ENCODE peak calls at places on chromosome 9, in seven cellular contexts. N, U, Q, W, P, L and M are unnamed samples.

GRCh38 chr9:85960688-85961093 is 19.7 kb downstream of the NAA35 start:
- DNase-seq in N (peak), U (no peak), Q (no peak), W (no peak), P (no peak), L (no peak), M (no peak)

GRCh38 chr9:12774861-12775367 is at the start of gene LURAP1L:
- DNase-seq in N (peak), U (no peak), Q (peak), W (no peak), P (no peak), L (peak), M (peak)

GRCh38 chr9:18979367-18979766 is 53.6 kb downstream of the SAXO1 start:
- DNase-seq in N (peak), U (no peak), Q (no peak), W (no peak), P (no peak), L (peak), M (no peak)

GRCh38 chr9:88387035-88387732 is 1.1 kb upstream of the SPIN1 start:
- DNase-seq in N (peak), U (no peak), Q (peak), W (no peak), P (no peak), L (peak), M (peak)

GRCh38 chr9:9557804-9558334 is 1054.9 kb downstream of the PTPRD start:
- DNase-seq in N (no peak), U (no peak), Q (no peak), W (no peak), P (no peak), L (no peak), M (peak)

GRCh38 chr9:119159386-119159785 is 209.8 kb downstream of the BRINP1 start:
- DNase-seq in N (no peak), U (no peak), Q (no peak), W (no peak), P (no peak), L (no peak), M (no peak)

GRCh38 chr9:109721021-109721420 is 59.0 kb upstream of the PALM2AKAP2 start:
- DNase-seq in N (no peak), U (no peak), Q (no peak), W (no peak), P (no peak), L (no peak), M (no peak)

GRCh38 chr9:96080364-96080763 is 204.9 kb downstream of the ERCC6L2 start:
- DNase-seq in N (no peak), U (no peak), Q (no peak), W (no peak), P (no peak), L (peak), M (no peak)

GRCh38 chr9:100222674-100223073 is 123.6 kb downstream of the INVS start:
- DNase-seq in N (peak), U (no peak), Q (no peak), W (no peak), P (no peak), L (peak), M (no peak)

GRCh38 chr9:112051812-112052211 is 123.3 kb downstream of the SUSD1 start:
- DNase-seq in N (no peak), U (no peak), Q (no peak), W (no peak), P (no peak), L (peak), M (no peak)

GRCh38 chr9:96620832-96621269 is 1.2 kb upstream of the CDC14B start:
- DNase-seq in N (peak), U (no peak), Q (peak), W (no peak), P (no peak), L (no peak), M (no peak)

GRCh38 chr9:104794070-104794469 is 30.1 kb downstream of the NIPSNAP3B start:
- DNase-seq in N (no peak), U (no peak), Q (no peak), W (no peak), P (no peak), L (no peak), M (no peak)

GRCh38 chr9:21761309-21761901 is 41.0 kb upstream of the MTAP start:
- DNase-seq in N (no peak), U (no peak), Q (no peak), W (no peak), P (no peak), L (peak), M (no peak)

GRCh38 chr9:95147452-95147851 is 170.1 kb downstream of the FANCC start:
- DNase-seq in N (no peak), U (no peak), Q (no peak), W (no peak), P (no peak), L (no peak), M (no peak)

GRCh38 chr9:25602366-25603044 is 75.7 kb downstream of the TUSC1 start:
- DNase-seq in N (no peak), U (no peak), Q (no peak), W (no peak), P (no peak), L (no peak), M (no peak)

GRCh38 chr9:5846501-5846921 is 13.6 kb upstream of the ERMP1 start:
- DNase-seq in N (no peak), U (no peak), Q (no peak), W (no peak), P (no peak), L (peak), M (no peak)

GRCh38 chr9:107397076-107398049 is 92.2 kb downstream of the KLF4 start:
- DNase-seq in N (no peak), U (no peak), Q (no peak), W (no peak), P (no peak), L (peak), M (no peak)

GRCh38 chr9:2181794-2182193 is 166.6 kb downstream of the SMARCA2 start:
- DNase-seq in N (peak), U (no peak), Q (peak), W (no peak), P (no peak), L (no peak), M (peak)

GRCh38 chr9:2178034-2178734 is 163.0 kb downstream of the SMARCA2 start:
- DNase-seq in N (no peak), U (no peak), Q (no peak), W (no peak), P (no peak), L (no peak), M (no peak)

GRCh38 chr9:2180704-2181103 is 165.6 kb downstream of the SMARCA2 start:
- DNase-seq in N (no peak), U (no peak), Q (no peak), W (no peak), P (no peak), L (peak), M (no peak)

GRCh38 chr9:2180171-2180570 is 165.0 kb downstream of the SMARCA2 start:
- DNase-seq in N (no peak), U (no peak), Q (no peak), W (no peak), P (no peak), L (no peak), M (no peak)

DNA sequence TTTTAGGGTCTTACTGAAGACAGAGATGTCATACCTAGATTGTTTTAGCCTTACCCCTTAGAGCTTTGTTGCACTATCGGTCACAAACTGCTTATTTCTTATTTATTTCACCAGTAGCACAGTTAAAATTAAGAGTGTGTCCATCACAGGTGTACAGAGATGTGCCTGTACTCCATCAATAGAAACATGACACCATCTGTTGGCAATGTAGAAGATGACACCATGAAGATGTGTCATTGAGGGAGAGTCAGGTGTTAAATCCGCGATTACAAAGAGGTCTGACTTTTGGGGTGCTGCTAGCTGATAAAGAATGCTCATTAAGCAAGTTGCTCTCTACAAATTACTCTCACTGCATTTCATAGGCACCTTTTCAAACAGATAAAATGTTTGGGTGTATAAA is 164.4 kb downstream of the SMARCA2 start:
- DNase-seq in N (no peak), U (no peak), Q (no peak), W (no peak), P (no peak), L (no peak), M (no peak)
- H3K27ac ChIP-seq in N (no peak), U (no peak), Q (no peak), W (no peak), P (no peak), L (no peak), M (no peak)

DNA sequence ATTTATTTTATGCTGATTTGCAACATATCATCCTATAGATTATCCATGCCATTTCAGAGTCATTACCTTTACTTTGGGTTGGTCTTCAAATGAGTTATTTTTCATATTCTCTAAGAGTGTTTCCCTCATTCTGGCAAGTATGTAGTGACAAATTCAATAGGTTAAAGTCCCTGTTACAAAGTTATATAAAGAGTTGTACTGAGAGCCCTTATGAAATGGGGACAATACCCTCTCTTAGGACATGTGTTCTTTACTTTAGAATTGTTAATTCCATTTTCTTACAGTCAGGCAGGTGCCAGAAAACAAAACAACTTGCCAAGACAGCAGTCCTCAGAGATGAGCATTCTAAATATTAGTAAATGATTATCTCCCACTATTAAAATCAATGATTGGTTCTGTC is 6.0 kb downstream of the ALDH1A1 start:
- DNase-seq in N (no peak), U (no peak), Q (no peak), W (no peak), P (no peak), L (no peak), M (no peak)
- H3K27ac ChIP-seq in N (no peak), U (no peak), Q (no peak), W (no peak), P (peak), L (no peak), M (no peak)

DNA sequence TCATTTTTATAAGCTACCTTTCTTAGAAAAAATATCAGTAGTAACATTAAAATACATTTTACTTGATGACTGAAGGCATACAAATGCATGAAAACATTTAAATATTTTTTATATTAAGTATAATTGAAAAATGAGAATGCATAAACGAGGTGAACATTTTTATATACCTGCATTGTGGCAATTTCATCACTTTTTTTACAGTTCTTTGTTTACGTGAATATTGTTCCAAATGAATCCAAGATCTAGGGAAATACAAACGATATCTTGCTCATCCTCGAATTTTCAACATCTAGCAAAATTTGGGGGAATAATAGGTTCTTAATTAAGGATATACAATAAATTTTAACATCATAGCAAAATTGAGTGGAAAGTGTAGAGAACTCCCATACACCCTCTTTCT is 45.5 kb upstream of the ALDH1A1 start:
- DNase-seq in N (no peak), U (no peak), Q (no peak), W (no peak), P (no peak), L (no peak), M (no peak)
- H3K27ac ChIP-seq in N (no peak), U (no peak), Q (no peak), W (no peak), P (no peak), L (no peak), M (no peak)

GRCh38 chr9:137270929-137271695 is 6.4 kb upstream of the TOR4A start:
- DNase-seq in N (no peak), U (no peak), Q (no peak), W (peak), P (no peak), L (no peak), M (no peak)
- H3K27ac ChIP-seq in N (no peak), U (no peak), Q (peak), W (no peak), P (no peak), L (no peak), M (no peak)

DNA sequence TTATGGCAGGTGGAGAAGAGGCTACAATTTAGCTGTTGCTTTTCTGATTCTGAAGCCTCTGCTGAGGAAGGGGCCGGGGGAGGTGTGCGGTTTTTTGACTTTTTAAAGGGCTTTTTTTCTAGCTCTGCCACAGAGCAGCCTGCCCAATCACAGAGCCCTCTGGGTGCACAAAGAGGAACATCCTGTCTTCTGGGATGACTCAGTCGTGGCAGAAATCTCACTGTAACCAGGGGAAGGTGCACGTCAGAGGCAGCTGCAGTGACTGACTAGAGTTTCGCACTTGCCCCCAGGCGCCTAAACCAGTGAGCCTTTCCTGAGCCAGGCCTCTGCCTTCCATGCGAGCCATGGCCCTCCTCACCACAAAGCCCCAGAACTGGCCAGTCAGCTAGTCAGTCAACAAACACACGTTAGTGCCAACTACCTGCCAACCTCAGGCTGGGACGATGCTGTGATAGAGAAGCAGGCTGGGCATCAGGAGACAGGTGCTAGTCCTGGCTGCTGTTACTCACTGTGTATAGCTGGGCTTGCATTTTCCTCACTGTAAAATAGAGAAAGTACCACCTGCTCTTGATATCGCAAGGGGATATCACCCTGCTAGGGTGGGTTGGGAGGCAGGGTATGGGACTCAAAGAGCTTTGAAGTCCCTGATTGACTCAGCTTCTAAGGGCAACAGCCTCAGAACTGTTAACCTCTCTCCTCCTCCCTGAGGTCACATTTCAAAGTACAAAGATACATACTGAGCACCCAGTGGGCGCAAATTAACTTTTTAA is 2.2 kb downstream of the AKNA start:
- DNase-seq in N (peak), U (peak), Q (no peak), W (peak), P (peak), L (peak), M (no peak)
- H3K27ac ChIP-seq in N (peak), U (peak), Q (peak), W (peak), P (peak), L (peak), M (peak)

GRCh38 chr9:70835323-70835722 is 286.1 kb downstream of the TRPM3 start:
- DNase-seq in N (no peak), U (no peak), Q (no peak), W (no peak), P (no peak), L (peak), M (no peak)

DNA sequence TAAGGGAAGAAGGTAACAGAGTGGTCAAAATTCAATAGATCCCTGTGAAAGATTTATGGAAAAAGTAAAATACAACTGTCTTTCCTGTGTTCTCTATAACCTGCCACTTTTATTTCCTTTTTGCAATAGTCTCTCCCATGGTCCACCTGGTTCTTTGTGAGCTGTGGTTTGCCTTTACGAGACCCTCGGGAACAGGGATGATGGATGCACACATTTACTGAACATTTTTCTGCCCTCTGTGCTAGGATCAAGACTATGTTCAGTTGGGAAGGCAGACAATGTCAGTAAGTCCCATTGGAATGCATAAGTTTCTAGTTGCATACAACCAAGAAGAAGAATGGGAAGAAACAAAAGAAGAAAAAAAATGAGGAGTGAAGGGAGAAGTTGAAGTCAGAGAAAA is 281.2 kb downstream of the TRPM3 start:
- DNase-seq in N (no peak), U (no peak), Q (no peak), W (no peak), P (no peak), L (no peak), M (no peak)
- H3K27ac ChIP-seq in N (no peak), U (no peak), Q (no peak), W (no peak), P (no peak), L (no peak), M (no peak)

GRCh38 chr9:134490446-134490845 is 151.2 kb upstream of the COL5A1 start:
- DNase-seq in N (no peak), U (no peak), Q (no peak), W (no peak), P (no peak), L (no peak), M (no peak)

GRCh38 chr9:134488251-134488900 is 153.2 kb upstream of the COL5A1 start:
- DNase-seq in N (no peak), U (no peak), Q (no peak), W (no peak), P (peak), L (no peak), M (no peak)

GRCh38 chr9:134489621-134490380 is 151.8 kb upstream of the COL5A1 start:
- DNase-seq in N (no peak), U (no peak), Q (no peak), W (no peak), P (peak), L (no peak), M (no peak)

GRCh38 chr9:134487066-134487710 is 154.4 kb upstream of the COL5A1 start:
- DNase-seq in N (no peak), U (no peak), Q (no peak), W (no peak), P (peak), L (no peak), M (no peak)

DNA sequence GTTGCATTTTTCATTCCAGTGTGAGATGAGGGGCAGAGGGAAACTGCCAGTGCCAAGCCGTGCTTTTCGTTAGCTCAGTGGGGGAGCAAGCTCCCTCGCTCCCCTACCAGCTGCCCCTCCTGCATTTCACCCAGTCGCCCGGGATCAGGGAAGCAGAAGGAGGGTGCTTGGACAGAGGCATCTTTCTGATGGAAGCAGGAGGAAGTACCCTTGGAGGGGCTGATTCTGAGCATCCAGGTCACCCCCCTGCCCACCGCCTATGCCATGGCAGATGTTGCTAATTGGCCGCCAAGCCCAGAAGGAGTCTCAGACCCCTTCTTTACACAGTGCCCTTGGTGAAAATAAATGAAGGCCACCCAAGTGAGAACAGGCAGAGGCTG is 152.7 kb upstream of the COL5A1 start:
- DNase-seq in N (no peak), U (no peak), Q (no peak), W (no peak), P (peak), L (no peak), M (no peak)
- H3K27ac ChIP-seq in N (no peak), U (no peak), Q (no peak), W (no peak), P (no peak), L (no peak), M (peak)